ENCODE peak calls at places on chromosomes 1 and 21, in four cellular contexts. T, D, W and Y are unnamed samples.

GRCh38 chr1:7922301-7922700 is 18.3 kb downstream of the TNFRSF9 start:
- DNase-seq in D (no peak), T (no peak), W (peak), Y (peak)

GRCh38 chr21:33899199-33899598 is 16.4 kb downstream of the ATP5PO start:
- DNase-seq in T (no peak), D (no peak), W (peak), Y (no peak)

GRCh38 chr1:27648602-27649305 is 13.8 kb upstream of the FGR start:
- DNase-seq in T (no peak), W (no peak), D (no peak), Y (no peak)

GRCh38 chr1:161019767-161020572 is 982 bp downstream of the F11R start:
- DNase-seq in T (peak), D (no peak), W (no peak), Y (no peak)

GRCh38 chr1:211637066-211637465 is 38.4 kb downstream of the NEK2 start:
- DNase-seq in D (no peak), W (no peak), T (no peak), Y (no peak)

GRCh38 chr1:19343617-19344350 is 31.7 kb downstream of the SLC66A1 start:
- DNase-seq in T (no peak), D (no peak), W (no peak), Y (no peak)

GRCh38 chr1:15946546-15947381 is 29.1 kb downstream of the ZBTB17 start:
- DNase-seq in D (no peak), T (no peak), W (no peak), Y (no peak)

GRCh38 chr1:95034506-95034905 is 38.2 kb downstream of the ALG14 start:
- DNase-seq in W (peak), D (no peak), T (no peak), Y (no peak)

GRCh38 chr1:243924588-243925349 is 74.7 kb upstream of the AKT3 start:
- DNase-seq in D (peak), W (no peak), T (no peak), Y (peak)

GRCh38 chr1:196877964-196878363 is 9.9 kb upstream of the CFHR4 start:
- DNase-seq in D (no peak), T (peak), W (peak), Y (peak)

GRCh38 chr1:244945109-244945671 is 80.8 kb upstream of the HNRNPU start:
- DNase-seq in T (no peak), W (no peak), D (no peak), Y (no peak)

GRCh38 chr1:208974721-208975120 is 608.8 kb upstream of the CAMK1G start:
- DNase-seq in W (no peak), D (no peak), T (no peak), Y (no peak)

GRCh38 chr1:8667869-8668595 is 149.4 kb downstream of the RERE start:
- DNase-seq in D (no peak), W (peak), T (no peak), Y (peak)

GRCh38 chr21:20646431-20646830 is 351.8 kb upstream of the NCAM2 start:
- DNase-seq in W (no peak), D (no peak), T (no peak), Y (no peak)

GRCh38 chr1:1150100-1150499 is 23.6 kb upstream of the TTLL10 start:
- DNase-seq in D (no peak), W (no peak), T (no peak), Y (no peak)

GRCh38 chr1:164581762-164582161 is 22.8 kb downstream of the PBX1 start:
- DNase-seq in W (no peak), D (no peak), T (no peak), Y (no peak)

GRCh38 chr1:230761443-230762167 is 14.4 kb downstream of the CAPN9 start:
- DNase-seq in D (no peak), T (no peak), W (no peak), Y (no peak)

GRCh38 chr1:97138515-97139032 is 417.0 kb downstream of the PTBP2 start:
- DNase-seq in W (no peak), D (no peak), T (no peak), Y (no peak)

GRCh38 chr1:247247568-247247967 is 8.3 kb upstream of the VN1R5 start:
- DNase-seq in D (no peak), T (no peak), W (no peak), Y (no peak)

GRCh38 chr21:42182713-42183371 is 36.1 kb upstream of the ABCG1 start:
- DNase-seq in D (no peak), T (no peak), W (no peak), Y (no peak)

GRCh38 chr1:30515746-30516504 is 207.5 kb downstream of the MATN1 start:
- DNase-seq in T (no peak), D (no peak), W (no peak), Y (no peak)

GRCh38 chr1:174324493-174324892 is 123.3 kb upstream of the GPR52 start:
- DNase-seq in W (no peak), D (no peak), T (no peak), Y (no peak)

GRCh38 chr1:21308330-21308729 is 18.1 kb upstream of the ECE1 start:
- DNase-seq in T (no peak), W (no peak), D (no peak), Y (peak)

GRCh38 chr1:204782118-204782700 is 88.5 kb upstream of the NFASC start:
- DNase-seq in D (no peak), W (peak), T (no peak), Y (no peak)

GRCh38 chr21:32562426-32562825 is 22.9 kb downstream of the TCP10L start:
- DNase-seq in D (no peak), W (peak), T (peak), Y (peak)

GRCh38 chr1:84944767-84945486 is 51.9 kb upstream of the LPAR3 start:
- DNase-seq in D (peak), W (peak), T (peak), Y (peak)

GRCh38 chr1:236103646-236104218 is 38.6 kb upstream of the GPR137B start:
- DNase-seq in W (peak), T (peak), D (peak), Y (peak)

GRCh38 chr1:230157409-230158390 is 90.7 kb downstream of the GALNT2 start:
- DNase-seq in W (no peak), D (no peak), T (no peak), Y (no peak)

GRCh38 chr1:90995495-90995894 is 26.3 kb downstream of the ZNF644 start:
- DNase-seq in T (no peak), W (peak), D (no peak), Y (no peak)

GRCh38 chr1:209607795-209608178 is 24.3 kb downstream of the CAMK1G start:
- DNase-seq in W (no peak), T (no peak), D (no peak), Y (no peak)

GRCh38 chr1:162372159-162373071 is 4.2 kb downstream of the SPATA46 start:
- DNase-seq in D (no peak), W (no peak), T (no peak), Y (no peak)

DNA sequence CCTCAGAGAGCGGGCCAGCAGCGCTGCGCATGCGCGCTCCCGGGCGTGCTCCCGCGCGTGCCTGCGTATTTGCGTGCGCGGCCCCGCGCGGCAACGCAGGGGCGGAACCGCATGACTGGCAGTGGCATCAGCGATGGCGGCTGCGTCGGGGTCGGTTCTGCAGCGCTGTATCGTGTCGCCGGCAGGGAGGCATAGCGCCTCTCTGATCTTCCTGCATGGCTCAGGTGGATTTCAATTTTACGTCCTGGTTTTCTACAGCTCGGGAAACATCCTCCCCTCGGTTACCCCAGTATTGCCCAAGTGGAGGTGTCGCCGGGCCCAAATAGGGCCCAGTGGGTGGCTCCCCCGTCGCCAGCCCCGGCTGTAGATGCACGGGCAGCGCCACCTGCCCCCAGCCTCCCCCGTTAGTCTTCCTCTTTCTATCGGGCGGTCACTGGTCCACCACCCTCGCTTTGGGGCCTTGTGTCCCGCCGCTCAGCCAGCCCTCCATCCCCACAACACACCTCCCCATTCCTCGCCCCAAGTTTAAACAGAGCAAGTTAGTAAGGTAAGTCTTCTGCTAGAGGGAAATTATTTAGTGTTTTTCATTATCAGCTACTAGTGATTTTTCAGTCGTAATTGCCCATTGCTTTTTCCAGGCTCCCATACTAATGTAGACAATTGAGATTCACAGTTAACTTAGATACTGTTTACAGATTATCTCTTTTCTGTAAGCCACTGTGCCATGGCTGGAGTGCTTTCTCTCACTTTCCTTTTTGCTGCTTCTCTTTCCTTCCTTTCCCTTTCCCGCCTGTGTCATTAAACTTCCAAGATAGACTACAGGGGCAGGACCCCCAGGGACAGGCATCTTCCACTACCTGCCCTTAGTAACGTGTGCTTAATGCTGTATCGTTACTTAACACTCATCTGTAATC is at the start of gene LYPLAL1:
- DNase-seq in T (peak), D (peak), W (peak), Y (peak)
- H3K14ac ChIP-seq in T (peak), D (peak), W (peak), Y (peak)

GRCh38 chr1:10594481-10595050 is 119.8 kb downstream of the PEX14 start:
- DNase-seq in D (no peak), T (no peak), W (no peak), Y (no peak)
- H3K4me2 ChIP-seq in D (no peak), T (no peak), W (no peak), Y (no peak)

GRCh38 chr1:43565600-43566360 is 35.1 kb downstream of the PTPRF start:
- DNase-seq in W (peak), T (peak), D (no peak), Y (peak)
- H3K4me3 ChIP-seq in W (peak), T (no peak), D (no peak), Y (peak)

DNA sequence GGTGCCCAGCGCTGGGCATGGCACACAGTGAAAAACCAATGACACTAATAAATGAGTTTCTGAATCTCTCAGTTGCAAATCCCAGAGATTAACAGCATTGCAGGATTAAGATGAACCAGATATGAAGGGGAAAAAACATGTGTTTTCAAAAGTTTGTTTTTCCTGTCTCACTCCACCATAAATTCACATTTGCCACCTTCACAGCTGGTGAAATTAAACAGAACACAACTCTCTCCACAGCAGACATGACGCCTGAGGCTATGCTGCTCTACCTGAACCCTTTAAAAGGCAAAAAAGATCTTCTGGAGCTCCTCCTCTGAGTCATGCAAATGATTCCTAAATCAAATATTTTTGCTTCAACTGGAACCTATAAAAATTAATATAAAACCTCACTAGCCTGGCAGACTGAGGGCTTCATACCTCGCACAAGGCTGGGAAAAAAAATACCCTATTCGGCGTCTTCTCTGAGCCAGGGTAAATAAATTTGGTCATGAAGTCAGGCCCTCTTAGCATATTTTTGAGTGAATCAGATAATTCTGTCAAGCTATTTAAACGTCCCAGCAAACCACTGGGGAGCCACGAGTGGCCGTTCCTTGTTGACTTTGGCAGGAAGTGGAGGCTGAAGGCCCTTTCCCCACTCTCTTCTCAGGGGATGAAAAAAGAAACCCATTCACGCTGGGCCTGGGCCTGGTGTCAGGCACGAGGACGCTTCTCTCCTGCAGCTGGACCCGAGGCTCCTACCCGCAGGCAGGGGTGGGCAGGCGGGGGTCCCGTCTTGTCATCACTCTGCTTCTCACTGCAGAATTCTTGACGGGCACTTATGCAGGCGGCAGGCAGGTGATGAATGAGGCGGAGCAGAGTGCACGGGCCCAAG is 53.0 kb downstream of the DMRTB1 start:
- DNase-seq in T (no peak), W (peak), D (no peak), Y (no peak)
- H3K14ac ChIP-seq in T (no peak), W (no peak), D (no peak), Y (no peak)

GRCh38 chr1:24955779-24956365 is 25.8 kb upstream of the RUNX3 start:
- DNase-seq in W (no peak), D (no peak), T (no peak), Y (no peak)

GRCh38 chr1:24952413-24952841 is 22.4 kb upstream of the RUNX3 start:
- DNase-seq in W (no peak), D (no peak), T (no peak), Y (peak)

GRCh38 chr1:24954631-24955030 is 24.6 kb upstream of the RUNX3 start:
- DNase-seq in D (no peak), W (no peak), T (no peak), Y (no peak)

GRCh38 chr1:24955161-24955560 is 25.1 kb upstream of the RUNX3 start:
- DNase-seq in D (peak), W (peak), T (no peak), Y (peak)

DNA sequence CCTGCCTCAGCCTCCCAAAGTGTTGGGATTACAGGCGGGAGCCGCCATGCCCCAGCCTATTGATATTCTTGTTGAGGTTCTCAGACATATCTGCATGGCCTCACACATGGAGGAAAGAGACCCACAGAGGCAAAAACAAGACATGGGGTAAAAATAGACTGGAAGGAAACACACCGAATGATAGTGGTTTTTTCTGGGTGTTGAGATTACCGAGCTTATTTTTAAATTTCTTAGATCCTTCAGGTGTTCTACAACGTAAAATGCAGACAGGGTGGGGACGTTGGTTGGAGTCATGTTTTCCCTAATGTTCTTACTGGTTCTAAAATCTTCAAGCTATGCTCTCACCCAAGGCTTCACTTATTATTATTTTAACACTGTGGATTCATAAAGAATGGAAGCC is 23.9 kb upstream of the RUNX3 start:
- DNase-seq in W (no peak), D (no peak), T (no peak), Y (no peak)
- H3K4me2 ChIP-seq in W (no peak), D (no peak), T (no peak), Y (no peak)

GRCh38 chr1:201537028-201537427 is 1.9 kb upstream of the NAV1 start:
- DNase-seq in D (no peak), W (no peak), T (no peak), Y (no peak)
- H3K4me3 ChIP-seq in D (no peak), W (no peak), T (no peak), Y (peak)

GRCh38 chr21:45877160-45877438 is 104.5 kb upstream of the COL6A1 start:
- DNase-seq in D (no peak), W (no peak), T (no peak), Y (no peak)
- H3K14ac ChIP-seq in D (no peak), W (peak), T (no peak), Y (no peak)

DNA sequence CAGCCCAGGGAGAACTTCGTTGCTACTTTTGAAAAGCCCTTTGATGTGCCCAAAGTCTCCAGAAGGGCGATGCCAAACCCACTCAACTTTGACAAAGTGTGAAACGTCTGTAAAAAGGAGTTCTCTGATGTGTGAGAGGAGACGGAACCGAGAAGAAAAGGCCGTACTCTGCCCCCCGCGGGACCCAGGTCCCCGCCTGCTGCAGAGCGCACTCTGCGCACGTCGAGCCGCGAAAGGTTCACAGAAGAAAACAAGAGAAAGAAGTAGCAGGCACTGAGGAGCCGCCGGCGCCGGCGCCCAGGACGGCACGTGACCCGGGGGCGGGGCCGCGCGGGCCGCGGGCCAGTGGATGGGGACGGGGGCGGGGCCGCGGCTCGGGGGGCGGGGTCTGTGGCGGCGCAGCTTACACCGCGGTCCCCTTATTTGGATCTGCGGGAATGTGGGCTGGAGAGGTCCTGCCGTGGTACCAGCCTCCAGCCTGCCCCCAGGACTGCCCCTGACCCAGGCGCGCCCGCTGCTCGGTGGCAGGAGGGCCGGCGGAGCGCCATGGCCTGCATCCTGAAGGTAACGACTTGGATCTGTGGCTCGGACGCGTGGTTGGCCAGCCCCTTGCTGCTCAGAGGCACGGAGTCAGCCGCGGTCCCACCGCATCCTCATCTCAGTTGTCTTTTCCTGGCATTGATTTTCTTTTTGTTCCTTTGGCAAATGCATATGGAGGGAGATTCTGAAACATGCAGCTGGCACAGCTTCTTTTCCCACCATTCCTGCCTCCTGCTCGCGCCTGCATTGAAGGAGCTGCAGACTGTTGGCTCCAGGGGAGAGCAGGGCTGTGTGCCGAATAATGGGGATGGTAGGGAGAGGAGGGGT is at the start of gene ST6GALNAC3:
- DNase-seq in T (peak), W (peak), D (peak), Y (peak)
- H3K4me2 ChIP-seq in T (peak), W (peak), D (peak), Y (peak)

GRCh38 chr1:6418668-6419396 is 887 bp downstream of the HES2 start:
- DNase-seq in W (no peak), D (peak), T (no peak), Y (no peak)
- H3K4me3 ChIP-seq in W (no peak), D (no peak), T (peak), Y (no peak)